ENCODE peak calls at places on chromosome 10, in nine cellular contexts. S, A, N, M, O, D, J, X and Y are unnamed samples.

GRCh38 chr10:80608706-80609105 is 71.0 kb downstream of the SH2D4B start:
- DNase-seq in J (no peak), X (no peak), N (no peak), O (no peak), D (no peak), A (no peak), S (no peak), M (no peak), Y (no peak)

GRCh38 chr10:129695671-129696070 is 228.6 kb downstream of the MGMT start:
- DNase-seq in S (no peak), A (no peak), X (no peak), O (no peak), J (no peak), N (no peak), M (no peak), D (no peak), Y (no peak)

GRCh38 chr10:8416192-8416701 is 361.8 kb downstream of the GATA3 start:
- DNase-seq in D (no peak), A (no peak), J (no peak), O (no peak), X (no peak), S (no peak), N (peak; percentile 21), M (no peak), Y (no peak)

GRCh38 chr10:86205761-86206145 is 160.8 kb downstream of the GRID1 start:
- DNase-seq in O (peak; percentile 45), N (no peak), M (no peak), X (no peak), D (no peak), J (no peak), S (no peak), A (no peak), Y (no peak)

GRCh38 chr10:91185239-91185875 is 35.1 kb upstream of the PCGF5 start:
- DNase-seq in N (no peak), S (peak; percentile 31), M (no peak), O (no peak), D (no peak), X (no peak), A (no peak), J (no peak), Y (peak; percentile 84)

GRCh38 chr10:4129866-4130455 is 345.0 kb upstream of the KLF6 start:
- DNase-seq in O (no peak), S (no peak), M (no peak), N (no peak), D (no peak), A (no peak), J (no peak), X (no peak), Y (peak; percentile 7)

GRCh38 chr10:59688921-59689351 is 20.7 kb downstream of the SLC16A9 start:
- DNase-seq in J (no peak), X (no peak), M (no peak), O (no peak), A (no peak), N (no peak), S (no peak), D (no peak), Y (no peak)

GRCh38 chr10:89861584-89862287 is 160.3 kb downstream of the KIF20B start:
- DNase-seq in O (peak; percentile 49), M (no peak), J (no peak), S (no peak), X (no peak), D (no peak), N (no peak), A (no peak), Y (peak; percentile 45)

GRCh38 chr10:117362313-117362712 is 12.9 kb downstream of the PDZD8 start:
- DNase-seq in X (no peak), A (no peak), O (no peak), N (no peak), J (no peak), S (no peak), D (no peak), M (no peak), Y (no peak)

GRCh38 chr10:108789911-108790310 is 1133.4 kb downstream of the XPNPEP1 start:
- DNase-seq in N (no peak), M (no peak), S (no peak), X (no peak), J (no peak), A (no peak), D (no peak), O (no peak), Y (no peak)

GRCh38 chr10:30182191-30183075 is 123.0 kb upstream of the JCAD start:
- DNase-seq in S (peak; percentile 33), M (no peak), A (no peak), O (no peak), X (no peak), N (peak; percentile 15), D (no peak), J (peak; percentile 33), Y (peak; percentile 88)

GRCh38 chr10:58608826-58609225 is 96.2 kb downstream of the BICC1 start:
- DNase-seq in D (no peak), A (no peak), S (no peak), J (no peak), N (no peak), M (no peak), O (no peak), X (no peak), Y (no peak)

GRCh38 chr10:34994565-34995142 is 95.5 kb downstream of the CUL2 start:
- DNase-seq in A (no peak), M (peak; percentile 18), O (peak; percentile 75), S (no peak), X (peak; percentile 55), N (peak; percentile 85), D (peak; percentile 69), J (no peak), Y (peak; percentile 56)

GRCh38 chr10:18659784-18660561 is 742 bp downstream of the ARL5B start:
- DNase-seq in O (peak; percentile 94), S (no peak), M (no peak), J (no peak), X (peak; percentile 53), D (peak; percentile 53), N (peak; percentile 33), A (no peak), Y (no peak)

GRCh38 chr10:30581779-30582380 is 47.7 kb downstream of the LYZL2 start:
- DNase-seq in O (peak; percentile 46), X (no peak), N (peak; percentile 50), D (peak; percentile 52), A (no peak), S (no peak), M (no peak), J (no peak), Y (peak; percentile 55)

GRCh38 chr10:58457761-58458616 is 54.7 kb upstream of the BICC1 start:
- DNase-seq in J (peak; percentile 65), N (no peak), M (no peak), D (no peak), A (no peak), S (peak; percentile 26), X (no peak), O (no peak), Y (peak; percentile 75)

GRCh38 chr10:110764378-110764777 is 107.3 kb upstream of the PDCD4 start:
- DNase-seq in O (no peak), D (no peak), A (no peak), N (peak; percentile 62), J (no peak), S (no peak), M (no peak), X (no peak), Y (no peak)

GRCh38 chr10:86946215-86947170 is 10.9 kb downstream of the MMRN2 start:
- DNase-seq in S (peak; percentile 37), N (no peak), X (peak; percentile 62), J (peak; percentile 63), M (no peak), O (no peak), A (no peak), D (no peak), Y (no peak)

GRCh38 chr10:52933748-52934147 is 161.2 kb upstream of the MBL2 start:
- DNase-seq in A (no peak), X (no peak), J (no peak), M (no peak), N (no peak), O (no peak), D (no peak), S (no peak), Y (no peak)

GRCh38 chr10:7445474-7446135 is 34.8 kb upstream of the SFMBT2 start:
- DNase-seq in D (peak; percentile 19), M (no peak), J (no peak), A (no peak), S (no peak), O (no peak), X (no peak), N (no peak), Y (no peak)

GRCh38 chr10:68553138-68553537 is 7.0 kb upstream of the TET1 start:
- DNase-seq in N (no peak), O (no peak), M (no peak), J (no peak), X (no peak), S (no peak), D (no peak), A (no peak), Y (no peak)

GRCh38 chr10:15624405-15625191 is 95.1 kb downstream of the ITGA8 start:
- DNase-seq in X (no peak), N (no peak), J (peak; percentile 40), M (no peak), S (no peak), A (no peak), D (no peak), O (no peak), Y (peak; percentile 25)

GRCh38 chr10:24706479-24707118 is 17.1 kb downstream of the ARHGAP21 start:
- DNase-seq in S (no peak), A (no peak), X (no peak), O (peak; percentile 59), M (no peak), N (peak; percentile 48), D (no peak), J (peak; percentile 56), Y (peak; percentile 95)

GRCh38 chr10:79096514-79096913 is 27.7 kb downstream of the ZMIZ1 start:
- DNase-seq in D (no peak), X (no peak), N (no peak), M (no peak), O (no peak), A (no peak), S (no peak), J (no peak), Y (no peak)
- H3K27ac ChIP-seq in D (no peak overlapping the region), X (peak overlapping the region; percentile 25), N (peak overlapping the region; percentile 26), M (no peak overlapping the region), O (no peak overlapping the region), A (no peak overlapping the region), S (no peak overlapping the region), J (no peak overlapping the region), Y (no peak overlapping the region)

GRCh38 chr10:42691361-42692120 is 53.2 kb upstream of the ZNF33B start:
- DNase-seq in S (no peak), X (no peak), M (no peak), N (no peak), O (no peak), A (no peak), J (no peak), D (no peak), Y (no peak)
- H3K4me3 ChIP-seq in S (no peak overlapping the region), X (no peak overlapping the region), M (no peak overlapping the region), N (no peak overlapping the region), O (no peak overlapping the region), A (no peak overlapping the region), J (no peak overlapping the region), D (no peak overlapping the region), Y (no peak overlapping the region)

GRCh38 chr10:107542016-107542415 is 377.5 kb upstream of the SORCS1 start:
- DNase-seq in N (no peak), S (no peak), D (no peak), X (no peak), A (no peak), O (no peak), M (no peak), J (no peak), Y (no peak)
- H3K27ac ChIP-seq in N (no peak overlapping the region), S (no peak overlapping the region), D (no peak overlapping the region), X (no peak overlapping the region), A (no peak overlapping the region), O (no peak overlapping the region), M (no peak overlapping the region), J (no peak overlapping the region), Y (no peak overlapping the region)

GRCh38 chr10:45000138-45000763 is 472 bp upstream of the ZNF22 start:
- DNase-seq in D (no peak), X (no peak), N (no peak), O (peak; percentile 84), S (peak; percentile 89), M (no peak), J (peak; percentile 91), A (no peak), Y (peak; percentile 73)
- H3K4me3 ChIP-seq in D (peak overlapping the region; percentile 86), X (peak overlapping the region; percentile 58), N (peak overlapping the region; percentile 51), O (peak overlapping the region; percentile 72), S (peak overlapping the region; percentile 75), M (peak overlapping the region; percentile 81), J (peak overlapping the region; percentile 63), A (peak overlapping the region; percentile 45), Y (peak overlapping the region; percentile 66)